ENCODE peak calls at places on chromosomes 12 and 14, in seven cellular contexts. One of them, this sample, is unnamed. For H3K4me1, the result is how much of the 10 kb centered on the place peaks cover.

GRCh38 chr14:98198385-98198784 is 1073.6 kb downstream of the BCL11B start:
- DNase-seq in transverse colon: peak
- DNase-seq in stomach: no peak
- DNase-seq in suprapubic skin: no peak
- DNase-seq in vagina: no peak
- DNase-seq in Panc1: no peak
- DNase-seq in HepG2: no peak
- DNase-seq in this sample: no peak

GRCh38 chr14:66610154-66610563 is 102.2 kb downstream of the GPHN start:
- DNase-seq in vagina: no peak
- DNase-seq in suprapubic skin: no peak
- DNase-seq in stomach: no peak
- DNase-seq in Panc1: no peak
- DNase-seq in HepG2: peak
- DNase-seq in transverse colon: no peak
- DNase-seq in this sample: no peak

GRCh38 chr12:100141666-100141997 is 1.0 kb downstream of the BLTP3B start:
- DNase-seq in stomach: no peak
- DNase-seq in vagina: no peak
- DNase-seq in transverse colon: no peak
- DNase-seq in Panc1: peak
- DNase-seq in suprapubic skin: no peak
- DNase-seq in HepG2: no peak
- DNase-seq in this sample: no peak

GRCh38 chr14:104547998-104548700 is 31.4 kb upstream of the C14orf180 start:
- DNase-seq in transverse colon: no peak
- DNase-seq in HepG2: no peak
- DNase-seq in Panc1: no peak
- DNase-seq in suprapubic skin: peak
- DNase-seq in stomach: no peak
- DNase-seq in vagina: no peak
- DNase-seq in this sample: peak

GRCh38 chr12:91978143-91978542 is 167.5 kb downstream of the BTG1 start:
- DNase-seq in suprapubic skin: no peak
- DNase-seq in HepG2: no peak
- DNase-seq in transverse colon: no peak
- DNase-seq in vagina: no peak
- DNase-seq in stomach: no peak
- DNase-seq in Panc1: no peak
- DNase-seq in this sample: no peak

GRCh38 chr12:114479831-114480230 is 73.9 kb upstream of the TBX5 start:
- DNase-seq in transverse colon: no peak
- DNase-seq in HepG2: no peak
- DNase-seq in Panc1: no peak
- DNase-seq in vagina: no peak
- DNase-seq in stomach: no peak
- DNase-seq in suprapubic skin: no peak
- DNase-seq in this sample: no peak

GRCh38 chr12:118541071-118541470 is 164.7 kb downstream of the SUDS3 start:
- DNase-seq in suprapubic skin: no peak
- DNase-seq in transverse colon: no peak
- DNase-seq in stomach: no peak
- DNase-seq in HepG2: no peak
- DNase-seq in Panc1: no peak
- DNase-seq in vagina: no peak
- DNase-seq in this sample: no peak

GRCh38 chr14:91577632-91578233 is 67.6 kb upstream of the PPP4R3A start:
- DNase-seq in suprapubic skin: no peak
- DNase-seq in transverse colon: no peak
- DNase-seq in stomach: no peak
- DNase-seq in Panc1: no peak
- DNase-seq in HepG2: no peak
- DNase-seq in vagina: no peak
- DNase-seq in this sample: no peak

GRCh38 chr12:101745481-101745880 is 6.2 kb upstream of the SYCP3 start:
- DNase-seq in stomach: no peak
- DNase-seq in vagina: no peak
- DNase-seq in Panc1: no peak
- DNase-seq in transverse colon: no peak
- DNase-seq in suprapubic skin: no peak
- DNase-seq in HepG2: no peak
- DNase-seq in this sample: no peak

GRCh38 chr12:66240106-66240820 is 51.2 kb downstream of the IRAK3 start:
- DNase-seq in vagina: no peak
- DNase-seq in Panc1: no peak
- DNase-seq in stomach: no peak
- DNase-seq in HepG2: no peak
- DNase-seq in suprapubic skin: no peak
- DNase-seq in transverse colon: no peak
- DNase-seq in this sample: no peak

GRCh38 chr12:13857750-13858149 is 123.7 kb downstream of the GRIN2B start:
- DNase-seq in HepG2: no peak
- DNase-seq in stomach: no peak
- DNase-seq in suprapubic skin: no peak
- DNase-seq in transverse colon: no peak
- DNase-seq in vagina: no peak
- DNase-seq in Panc1: no peak
- DNase-seq in this sample: no peak

GRCh38 chr12:46617167-46617566 is 208.6 kb downstream of the SLC38A4 start:
- DNase-seq in suprapubic skin: no peak
- DNase-seq in transverse colon: peak
- DNase-seq in vagina: no peak
- DNase-seq in HepG2: no peak
- DNase-seq in stomach: no peak
- DNase-seq in Panc1: no peak
- DNase-seq in this sample: no peak

GRCh38 chr14:105275267-105275946 is 25.4 kb downstream of the BRF1 start:
- DNase-seq in Panc1: no peak
- DNase-seq in stomach: no peak
- DNase-seq in transverse colon: no peak
- DNase-seq in HepG2: no peak
- DNase-seq in suprapubic skin: no peak
- DNase-seq in vagina: no peak
- DNase-seq in this sample: no peak

GRCh38 chr12:94326727-94327126 is 132.9 kb downstream of the CEP83 start:
- DNase-seq in transverse colon: no peak
- DNase-seq in stomach: no peak
- DNase-seq in suprapubic skin: no peak
- DNase-seq in HepG2: no peak
- DNase-seq in vagina: no peak
- DNase-seq in Panc1: no peak
- DNase-seq in this sample: no peak

GRCh38 chr14:73494593-73494992 is 3.9 kb downstream of the RIOX1 start:
- DNase-seq in suprapubic skin: no peak
- DNase-seq in stomach: no peak
- DNase-seq in transverse colon: no peak
- DNase-seq in vagina: no peak
- DNase-seq in Panc1: no peak
- DNase-seq in HepG2: no peak
- DNase-seq in this sample: no peak

GRCh38 chr12:107759410-107759809 is 1.5 kb downstream of the PRDM4 start:
- DNase-seq in suprapubic skin: no peak
- DNase-seq in transverse colon: peak
- DNase-seq in stomach: no peak
- DNase-seq in vagina: no peak
- DNase-seq in HepG2: peak
- DNase-seq in Panc1: no peak
- DNase-seq in this sample: no peak

GRCh38 chr12:31238764-31239387 is 87.1 kb downstream of the SINHCAF start:
- DNase-seq in HepG2: peak
- DNase-seq in Panc1: no peak
- DNase-seq in stomach: peak
- DNase-seq in vagina: no peak
- DNase-seq in transverse colon: peak
- DNase-seq in suprapubic skin: no peak
- DNase-seq in this sample: no peak

GRCh38 chr12:39294712-39295111 is 148.2 kb downstream of the KIF21A start:
- DNase-seq in suprapubic skin: no peak
- DNase-seq in Panc1: no peak
- DNase-seq in stomach: no peak
- DNase-seq in transverse colon: no peak
- DNase-seq in vagina: no peak
- DNase-seq in HepG2: no peak
- DNase-seq in this sample: no peak

GRCh38 chr12:10191865-10192264 is 13.0 kb downstream of the TMEM52B start:
- DNase-seq in stomach: no peak
- DNase-seq in transverse colon: no peak
- DNase-seq in vagina: no peak
- DNase-seq in Panc1: no peak
- DNase-seq in suprapubic skin: no peak
- DNase-seq in HepG2: no peak
- DNase-seq in this sample: no peak

GRCh38 chr12:45674181-45674580 is 55.3 kb upstream of the ARID2 start:
- DNase-seq in transverse colon: no peak
- DNase-seq in vagina: no peak
- DNase-seq in stomach: no peak
- DNase-seq in HepG2: no peak
- DNase-seq in Panc1: no peak
- DNase-seq in suprapubic skin: no peak
- DNase-seq in this sample: no peak

DNA sequence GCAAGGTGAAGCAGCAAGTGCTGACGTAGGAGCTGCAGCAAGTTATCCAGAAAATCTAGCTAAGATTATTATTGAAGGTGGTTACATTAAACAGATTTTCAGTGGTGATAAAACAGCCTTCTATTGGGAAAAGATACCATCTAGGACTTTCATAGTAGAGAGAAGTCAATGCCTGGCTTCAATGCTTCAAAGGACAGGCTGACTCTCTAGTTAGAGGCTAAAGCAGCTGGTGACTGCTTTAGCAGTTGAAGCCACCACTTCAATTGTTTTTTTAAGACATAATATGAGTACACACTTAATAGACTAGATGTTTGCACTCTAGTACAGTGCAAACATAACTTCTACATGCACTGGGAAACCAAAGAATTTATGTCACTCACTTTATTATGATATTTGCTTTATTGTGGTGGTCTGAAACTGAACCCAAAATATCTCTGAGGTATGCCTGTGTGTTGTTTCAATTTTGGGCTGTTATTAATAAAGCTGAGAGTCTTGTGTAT is 1026.9 kb upstream of the FOXG1 start:
- DNase-seq in transverse colon: no peak
- DNase-seq in HepG2: no peak
- DNase-seq in vagina: no peak
- DNase-seq in suprapubic skin: no peak
- DNase-seq in stomach: no peak
- DNase-seq in Panc1: no peak
- DNase-seq in this sample: no peak
- H3K27ac ChIP-seq in transverse colon: no peak
- H3K27ac ChIP-seq in HepG2: no peak
- H3K27ac ChIP-seq in vagina: no peak
- H3K27ac ChIP-seq in suprapubic skin: no peak
- H3K27ac ChIP-seq in stomach: no peak
- H3K27ac ChIP-seq in Panc1: peak
- H3K27ac ChIP-seq in this sample: no peak

GRCh38 chr14:103072595-103073366 is 11.2 kb upstream of the LBHD2 start:
- DNase-seq in transverse colon: no peak
- DNase-seq in Panc1: no peak
- DNase-seq in vagina: no peak
- DNase-seq in stomach: no peak
- DNase-seq in HepG2: no peak
- DNase-seq in suprapubic skin: no peak
- DNase-seq in this sample: peak
- H3K4me1 ChIP-seq in transverse colon: under half
- H3K4me1 ChIP-seq in Panc1: under half
- H3K4me1 ChIP-seq in vagina: half or more
- H3K4me1 ChIP-seq in stomach: under half
- H3K4me1 ChIP-seq in HepG2: half or more
- H3K4me1 ChIP-seq in suprapubic skin: half or more
- H3K4me1 ChIP-seq in this sample: under half

GRCh38 chr12:123457980-123458779 is at the start of gene SNRNP35:
- DNase-seq in suprapubic skin: peak
- DNase-seq in vagina: no peak
- DNase-seq in Panc1: no peak
- DNase-seq in HepG2: peak
- DNase-seq in stomach: peak
- DNase-seq in transverse colon: peak
- DNase-seq in this sample: peak
- TF ChIP-seq POLR2AphosphoS5 in suprapubic skin: peak
- TF ChIP-seq POLR2AphosphoS5 in vagina: peak
- TF ChIP-seq POLR2AphosphoS5 in Panc1: peak
- TF ChIP-seq POLR2AphosphoS5 in HepG2: peak
- TF ChIP-seq POLR2AphosphoS5 in stomach: peak
- TF ChIP-seq POLR2AphosphoS5 in transverse colon: peak
- TF ChIP-seq POLR2AphosphoS5 in this sample: peak

GRCh38 chr12:132831771-132832170 is 3.1 kb upstream of the GOLGA3 start:
- DNase-seq in suprapubic skin: no peak
- DNase-seq in transverse colon: no peak
- DNase-seq in vagina: no peak
- DNase-seq in Panc1: no peak
- DNase-seq in HepG2: no peak
- DNase-seq in stomach: no peak
- DNase-seq in this sample: no peak

GRCh38 chr12:132825861-132826260 is 2.8 kb downstream of the GOLGA3 start:
- DNase-seq in transverse colon: no peak
- DNase-seq in stomach: no peak
- DNase-seq in Panc1: no peak
- DNase-seq in HepG2: no peak
- DNase-seq in suprapubic skin: no peak
- DNase-seq in vagina: no peak
- DNase-seq in this sample: no peak

GRCh38 chr12:132828706-132829534 is at the start of gene GOLGA3:
- DNase-seq in stomach: peak
- DNase-seq in transverse colon: peak
- DNase-seq in Panc1: peak
- DNase-seq in vagina: no peak
- DNase-seq in HepG2: peak
- DNase-seq in suprapubic skin: peak
- DNase-seq in this sample: peak

GRCh38 chr12:132825089-132825488 is 3.6 kb downstream of the GOLGA3 start:
- DNase-seq in vagina: no peak
- DNase-seq in Panc1: no peak
- DNase-seq in suprapubic skin: no peak
- DNase-seq in HepG2: no peak
- DNase-seq in transverse colon: no peak
- DNase-seq in stomach: no peak
- DNase-seq in this sample: no peak

DNA sequence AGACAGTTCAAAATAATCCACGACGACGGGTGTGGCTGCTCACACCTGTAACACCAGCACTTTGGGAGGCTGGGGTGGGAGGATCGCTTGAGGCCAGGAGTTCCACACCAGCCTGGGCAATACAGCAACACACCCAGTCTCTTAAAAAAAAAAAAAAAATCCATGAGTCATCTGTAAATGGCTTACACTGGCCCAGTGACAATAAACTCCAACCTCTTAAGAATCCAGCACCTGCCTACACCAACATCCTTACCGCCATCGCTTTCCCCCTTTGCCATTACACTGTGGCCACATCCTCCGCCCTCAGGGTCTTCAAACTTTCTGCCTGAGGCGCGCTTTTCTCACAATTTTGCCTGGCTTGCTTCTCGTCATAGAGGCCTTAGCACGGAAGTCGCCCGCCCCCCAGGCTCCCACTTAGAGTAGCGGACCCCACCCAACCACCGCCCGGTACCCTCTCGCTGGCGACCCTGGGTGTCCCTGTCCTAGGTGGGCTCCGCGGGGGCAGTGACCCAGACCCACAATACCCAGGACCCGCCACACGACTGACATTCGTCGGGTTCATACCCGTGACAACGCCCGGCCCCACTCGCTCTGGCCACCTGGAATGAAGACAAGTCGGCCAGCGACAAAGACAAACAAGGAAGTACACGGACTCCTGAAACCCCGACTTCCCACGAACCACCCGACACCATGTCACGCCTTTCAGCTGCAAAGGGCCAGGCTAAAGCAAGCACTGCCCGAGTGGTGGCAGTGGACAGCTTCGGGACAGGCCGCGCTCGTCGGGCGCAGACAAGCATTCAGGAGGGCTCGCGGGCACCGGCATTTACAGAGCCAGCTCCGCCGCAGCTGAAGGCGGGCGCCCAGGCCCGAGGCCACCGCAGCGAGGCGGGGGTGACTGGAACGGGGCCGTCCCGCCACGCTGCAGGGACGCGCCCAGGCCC is 636 bp downstream of the GOLGA3 start:
- DNase-seq in HepG2: peak
- DNase-seq in vagina: no peak
- DNase-seq in stomach: peak
- DNase-seq in transverse colon: peak
- DNase-seq in Panc1: no peak
- DNase-seq in suprapubic skin: no peak
- DNase-seq in this sample: peak
- H3K27ac ChIP-seq in HepG2: peak
- H3K27ac ChIP-seq in vagina: peak
- H3K27ac ChIP-seq in stomach: peak
- H3K27ac ChIP-seq in transverse colon: peak
- H3K27ac ChIP-seq in Panc1: peak
- H3K27ac ChIP-seq in suprapubic skin: peak
- H3K27ac ChIP-seq in this sample: peak

This sample was measured in spleen.